ENCODE peak calls at places on chromosomes 2 and 18, in five cellular contexts. C, A, O, I and Y are unnamed samples.

GRCh38 chr2:85433511-85434089 is 15.1 kb downstream of the SH2D6 start:
- DNase-seq in O (peak), C (peak), A (peak), I (peak), Y (no peak)

GRCh38 chr2:7825591-7826312 is 856.1 kb upstream of the ID2 start:
- DNase-seq in I (peak), A (peak), C (peak), O (no peak), Y (peak)

GRCh38 chr2:226903179-226903578 is 67.3 kb downstream of the RHBDD1 start:
- DNase-seq in C (peak), A (peak), I (peak), O (peak), Y (no peak)

GRCh38 chr2:105100064-105100840 is 62.4 kb downstream of the MRPS9 start:
- DNase-seq in A (no peak), O (no peak), C (no peak), I (no peak), Y (no peak)

GRCh38 chr2:23487735-23488492 is 102.9 kb downstream of the KLHL29 start:
- DNase-seq in I (peak), A (peak), O (peak), C (peak), Y (no peak)

GRCh38 chr2:208222351-208222750 is 32.5 kb downstream of the IDH1 start:
- DNase-seq in I (peak), C (no peak), O (peak), A (peak), Y (no peak)

GRCh38 chr2:180987146-180987545 is 6.7 kb downstream of the UBE2E3 start:
- DNase-seq in I (no peak), A (no peak), C (no peak), O (no peak), Y (no peak)

GRCh38 chr18:62954341-62954740 is 239.0 kb downstream of the PHLPP1 start:
- DNase-seq in O (no peak), A (no peak), I (peak), C (no peak), Y (no peak)

GRCh38 chr2:224646242-224646846 is 61.2 kb upstream of the CUL3 start:
- DNase-seq in C (peak), A (peak), O (no peak), I (no peak), Y (no peak)

GRCh38 chr2:10369269-10370255 is 66.9 kb downstream of the HPCAL1 start:
- DNase-seq in A (no peak), O (no peak), C (no peak), I (no peak), Y (no peak)
- TF ChIP-seq CTCF in A (no peak), O (no peak), C (no peak), I (no peak), Y (no peak)

DNA sequence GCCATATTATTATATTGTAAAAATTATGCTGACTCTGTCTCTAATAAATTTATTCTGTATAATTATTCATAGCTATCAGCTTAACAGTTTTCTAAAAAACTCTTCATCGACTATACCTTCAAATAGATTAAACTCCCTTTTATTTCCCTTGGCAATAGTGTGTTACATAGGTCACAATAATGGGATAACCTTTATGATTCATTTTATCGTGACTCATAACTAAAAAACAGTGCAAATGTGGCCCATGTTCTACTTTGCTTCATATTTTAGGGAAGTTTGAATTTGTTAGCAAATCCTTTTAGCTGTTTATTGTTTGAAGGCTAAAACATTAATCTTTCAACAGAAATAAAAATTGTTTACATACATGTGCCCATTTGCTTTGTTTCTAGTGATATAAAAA is 783.2 kb upstream of the CDH2 start:
- DNase-seq in C (peak), O (no peak), I (peak), A (peak), Y (no peak)
- H3K4me3 ChIP-seq in C (no peak), O (no peak), I (no peak), A (no peak), Y (no peak)

GRCh38 chr2:39069890-39070289 is 51.0 kb downstream of the SOS1 start:
- DNase-seq in O (no peak), I (no peak), A (no peak), C (no peak), Y (no peak)

GRCh38 chr2:39068290-39068689 is 52.6 kb downstream of the SOS1 start:
- DNase-seq in C (no peak), O (no peak), I (peak), A (no peak), Y (no peak)

GRCh38 chr2:39065616-39066015 is 55.2 kb downstream of the SOS1 start:
- DNase-seq in I (no peak), O (no peak), C (no peak), A (no peak), Y (no peak)

GRCh38 chr2:39068757-39069515 is 51.9 kb downstream of the SOS1 start:
- DNase-seq in C (no peak), I (peak), O (no peak), A (peak), Y (no peak)
- TF ChIP-seq CTCF in C (peak), I (peak), O (no peak), A (peak), Y (peak)

DNA sequence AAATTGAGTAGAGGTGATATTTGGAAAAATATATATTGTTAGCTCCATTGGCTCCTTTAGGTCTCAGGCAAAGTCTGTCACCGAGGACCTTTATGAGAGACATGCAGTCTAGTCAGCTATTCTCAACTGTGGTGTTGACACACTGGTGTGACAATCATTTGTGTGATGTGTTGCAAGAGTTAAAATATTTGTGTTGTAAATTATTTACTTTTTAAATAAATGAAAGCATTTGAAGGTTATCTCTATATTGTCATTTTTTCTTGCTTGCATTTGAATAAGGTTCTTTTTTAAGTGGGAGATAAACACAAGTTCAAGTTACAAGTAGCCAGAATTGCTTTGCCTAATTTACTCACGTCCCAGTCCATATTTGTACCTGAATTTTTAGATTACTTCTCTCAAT is 4.3 kb downstream of the REL start:
- DNase-seq in O (no peak), I (no peak), A (no peak), C (no peak), Y (no peak)
- H3K4me3 ChIP-seq in O (no peak), I (no peak), A (no peak), C (no peak), Y (no peak)

DNA sequence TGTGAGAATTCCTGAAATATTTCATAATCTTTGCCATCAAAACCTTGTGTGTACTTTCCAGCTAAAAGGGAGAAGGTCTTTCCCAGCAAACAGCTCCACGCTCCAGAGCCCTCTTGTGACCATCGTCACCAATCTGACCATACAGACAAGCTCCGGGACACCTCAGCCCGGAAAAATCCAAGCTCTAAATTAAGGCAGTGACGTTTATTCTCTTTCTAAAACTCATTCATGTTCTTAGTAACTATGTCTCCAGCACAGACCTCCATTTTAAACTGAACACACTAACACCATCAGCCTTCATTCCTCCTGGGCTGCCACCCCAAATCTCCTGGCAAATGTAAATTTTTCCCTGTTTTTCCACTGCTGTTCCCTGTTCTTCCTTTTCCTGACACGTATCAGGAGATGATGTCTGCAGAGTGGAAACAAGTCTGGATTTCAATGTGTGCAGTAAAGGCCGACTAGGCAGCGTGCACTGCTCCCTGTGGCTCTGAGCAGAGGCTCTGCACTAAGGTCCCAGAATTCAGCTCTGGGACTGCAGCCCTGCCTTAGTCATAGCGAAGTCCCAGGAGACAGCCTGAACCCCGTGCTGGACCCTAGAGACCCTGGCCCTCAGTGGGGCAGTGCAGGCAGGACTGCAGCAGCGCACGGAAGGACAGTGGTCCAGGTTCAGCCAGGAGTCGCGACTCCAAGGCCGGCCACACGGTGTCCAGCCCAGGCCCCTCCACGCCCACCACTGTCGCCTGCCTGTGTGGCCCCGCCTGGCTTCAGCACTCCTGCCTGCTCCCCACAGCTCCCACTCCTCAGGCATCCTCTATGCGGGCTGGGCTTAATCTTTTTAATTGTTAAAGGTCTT is 452.5 kb upstream of the SALL3 start:
- DNase-seq in A (no peak), C (no peak), I (no peak), O (no peak), Y (no peak)
- TF ChIP-seq CTCF in A (no peak), C (no peak), I (no peak), O (no peak), Y (no peak)

DNA sequence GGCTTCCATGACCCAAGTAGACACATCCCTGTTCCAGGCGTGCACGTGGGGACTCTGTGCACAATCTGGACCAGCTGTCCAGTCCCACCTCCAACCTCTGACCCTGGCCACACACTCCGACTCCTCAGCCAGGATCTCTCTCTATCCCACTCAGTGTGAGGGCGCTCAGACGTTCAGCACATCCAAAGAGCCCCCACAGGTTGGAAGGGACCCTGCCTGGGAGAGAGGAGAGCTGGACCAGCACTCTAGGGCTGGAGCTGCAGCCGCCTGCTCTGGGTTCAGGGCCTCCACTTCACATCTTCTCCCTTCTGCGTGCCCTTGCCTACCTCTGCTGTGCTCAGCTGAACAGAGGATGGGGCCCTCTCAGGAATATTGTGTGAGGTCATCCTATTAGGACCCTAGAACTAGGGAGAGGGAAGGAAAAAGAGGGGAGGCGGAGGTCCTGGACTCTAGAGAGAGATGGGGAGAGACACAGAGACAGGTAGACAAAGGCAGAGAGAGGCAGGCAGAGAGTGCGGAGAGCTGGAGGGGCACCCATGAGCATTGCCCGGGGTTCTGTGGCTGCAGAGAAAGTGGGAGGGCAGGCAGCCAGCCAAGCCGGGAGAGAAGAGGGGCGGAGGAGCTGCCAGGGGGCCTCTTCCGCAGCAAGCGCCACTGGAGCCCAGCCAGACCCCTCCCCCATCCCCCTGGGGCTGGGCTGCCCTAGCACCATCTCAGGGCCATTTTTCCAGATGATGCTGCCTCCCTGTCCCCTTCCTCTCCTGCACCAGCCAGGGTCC is 8.2 kb upstream of the TNS1 start:
- DNase-seq in O (no peak), A (peak), C (no peak), I (no peak), Y (no peak)
- H3K4me3 ChIP-seq in O (peak), A (peak), C (peak), I (no peak), Y (no peak)

GRCh38 chr2:195092341-195092740 is 564.7 kb upstream of the SLC39A10 start:
- DNase-seq in O (no peak), C (no peak), I (no peak), A (no peak), Y (no peak)
- TF ChIP-seq CTCF in O (no peak), C (no peak), I (no peak), A (no peak), Y (peak)

DNA sequence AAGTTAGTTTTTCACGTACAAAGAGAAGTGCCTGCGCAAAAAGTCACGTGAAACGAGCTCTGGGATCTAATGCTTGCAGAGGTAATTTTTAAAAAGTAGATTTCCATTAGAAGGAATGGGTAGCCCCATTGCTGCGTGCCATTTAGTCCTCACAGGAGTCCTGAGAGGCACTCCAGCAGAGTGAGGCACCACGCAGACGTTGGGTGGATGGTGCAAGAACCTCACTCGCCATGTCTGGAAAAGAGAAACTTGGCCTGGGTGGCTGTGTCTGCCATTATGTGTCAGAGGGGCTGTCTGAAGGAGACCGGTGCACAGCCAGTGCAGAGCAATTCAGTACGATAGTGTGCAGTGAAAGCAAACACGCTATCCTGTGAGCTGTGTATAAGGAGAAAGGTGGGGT is 1.8 kb upstream of the HDAC4 start:
- DNase-seq in A (no peak), C (no peak), I (no peak), O (no peak), Y (no peak)
- H3K4me3 ChIP-seq in A (no peak), C (no peak), I (no peak), O (no peak), Y (no peak)